ENCODE peak calls at places on chromosomes 4 and X, in six cellular contexts. N, J, K, D, X and H are unnamed samples. For H3K4me1, the result is how much of the 10 kb centered on the place peaks cover.

GRCh38 chr4:173334891-173335754 is 965 bp upstream of the HMGB2 start:
- DNase-seq in N (peak), J (peak), K (peak), D (peak), X (peak), H (peak)

GRCh38 chrX:44422631-44423030 is 79.2 kb upstream of the EFHC2 start:
- DNase-seq in N (no peak), J (no peak), K (no peak), D (no peak), X (no peak), H (no peak)

GRCh38 chr4:113921089-113921842 is 58.2 kb downstream of the ARSJ start:
- DNase-seq in N (no peak), J (no peak), K (no peak), D (no peak), X (no peak), H (no peak)

GRCh38 chr4:76463568-76463967 is 28.5 kb downstream of the SHROOM3 start:
- DNase-seq in N (no peak), J (no peak), K (no peak), D (no peak), X (no peak), H (no peak)

GRCh38 chrX:126847143-126847542 is 27.6 kb downstream of the PRR32 start:
- DNase-seq in N (no peak), J (no peak), K (no peak), D (no peak), X (no peak), H (no peak)

GRCh38 chr4:16225139-16225538 is 1.1 kb downstream of the TAPT1 start:
- DNase-seq in N (no peak), J (no peak), K (no peak), D (no peak), X (no peak), H (no peak)

GRCh38 chr4:153722036-153722435 is 37.8 kb downstream of the RNF175 start:
- DNase-seq in N (no peak), J (no peak), K (no peak), D (no peak), X (no peak), H (no peak)

GRCh38 chrX:10186355-10186754 is 29.6 kb downstream of the CLCN4 start:
- DNase-seq in N (no peak), J (no peak), K (no peak), D (no peak), X (no peak), H (no peak)

GRCh38 chr4:99185581-99185980 is 33.5 kb downstream of the ADH6 start:
- DNase-seq in N (no peak), J (no peak), K (no peak), D (no peak), X (no peak), H (no peak)

GRCh38 chr4:22179124-22179874 is 230.7 kb upstream of the KCNIP4 start:
- DNase-seq in N (no peak), J (no peak), K (no peak), D (no peak), X (no peak), H (no peak)

GRCh38 chr4:74157116-74157742 is 689 bp upstream of the MTHFD2L start:
- DNase-seq in N (no peak), J (no peak), K (no peak), D (no peak), X (no peak), H (no peak)

GRCh38 chr4:169136796-169137554 is 126.9 kb upstream of the CBR4 start:
- DNase-seq in N (peak), J (no peak), K (no peak), D (no peak), X (no peak), H (no peak)

GRCh38 chrX:7706032-7706431 is 136.9 kb upstream of the VCX start:
- DNase-seq in N (no peak), J (no peak), K (no peak), D (no peak), X (no peak), H (no peak)

GRCh38 chr4:22551550-22551949 is 35.7 kb upstream of the ADGRA3 start:
- DNase-seq in N (no peak), J (no peak), K (no peak), D (no peak), X (no peak), H (no peak)

GRCh38 chrX:10157545-10157944 is 770 bp downstream of the CLCN4 start:
- DNase-seq in N (no peak), J (no peak), K (no peak), D (no peak), X (no peak), H (no peak)

GRCh38 chrX:110706446-110706845 is 89.2 kb downstream of the CHRDL1 start:
- DNase-seq in N (no peak), J (no peak), K (no peak), D (no peak), X (no peak), H (no peak)

GRCh38 chr4:73727685-73728084 is 12.7 kb upstream of the CXCL8 start:
- DNase-seq in N (no peak), J (no peak), K (no peak), D (no peak), X (no peak), H (peak)

GRCh38 chrX:105870465-105870864 is 48.1 kb downstream of the NRK start:
- DNase-seq in N (peak), J (no peak), K (no peak), D (no peak), X (no peak), H (no peak)

GRCh38 chr4:40372651-40373050 is 37.5 kb downstream of the CHRNA9 start:
- DNase-seq in N (peak), J (no peak), K (no peak), D (no peak), X (no peak), H (no peak)

GRCh38 chr4:2273657-2274319 is 11.9 kb upstream of the MXD4 start:
- DNase-seq in N (no peak), J (no peak), K (no peak), D (no peak), X (no peak), H (no peak)

GRCh38 chrX:68835104-68835442 is 6.3 kb downstream of the EFNB1 start:
- DNase-seq in N (no peak), J (no peak), K (no peak), D (no peak), X (no peak), H (no peak)

GRCh38 chrX:109856974-109857373 is 123.9 kb upstream of the ACSL4 start:
- DNase-seq in N (peak), J (no peak), K (no peak), D (peak), X (no peak), H (no peak)

GRCh38 chr4:28177641-28178040 is 1317.0 kb downstream of the STIM2 start:
- DNase-seq in N (no peak), J (no peak), K (no peak), D (no peak), X (no peak), H (no peak)

GRCh38 chr4:30538794-30539193 is 181.4 kb upstream of the PCDH7 start:
- DNase-seq in N (no peak), J (no peak), K (no peak), D (no peak), X (no peak), H (no peak)

GRCh38 chr4:124722069-124722468 is 9.5 kb upstream of the ANKRD50 start:
- DNase-seq in N (no peak), J (no peak), K (no peak), D (no peak), X (no peak), H (no peak)

GRCh38 chr4:42350611-42351182 is 46.6 kb upstream of the SHISA3 start:
- DNase-seq in N (no peak), J (no peak), K (no peak), D (no peak), X (no peak), H (no peak)

GRCh38 chr4:111136438-111136837 is 513.6 kb upstream of the PITX2 start:
- DNase-seq in N (no peak), J (no peak), K (no peak), D (peak), X (no peak), H (no peak)

GRCh38 chr4:184440593-184441358 is 33.6 kb downstream of the IRF2 start:
- DNase-seq in N (no peak), J (no peak), K (no peak), D (no peak), X (no peak), H (no peak)

GRCh38 chr4:184444953-184445309 is 29.4 kb downstream of the IRF2 start:
- DNase-seq in N (no peak), J (peak), K (no peak), D (no peak), X (no peak), H (no peak)

GRCh38 chr4:184444215-184444952 is 30.0 kb downstream of the IRF2 start:
- DNase-seq in N (no peak), J (no peak), K (no peak), D (no peak), X (no peak), H (no peak)

GRCh38 chr4:184441461-184442392 is 32.6 kb downstream of the IRF2 start:
- DNase-seq in N (no peak), J (no peak), K (peak), D (no peak), X (peak), H (no peak)

DNA sequence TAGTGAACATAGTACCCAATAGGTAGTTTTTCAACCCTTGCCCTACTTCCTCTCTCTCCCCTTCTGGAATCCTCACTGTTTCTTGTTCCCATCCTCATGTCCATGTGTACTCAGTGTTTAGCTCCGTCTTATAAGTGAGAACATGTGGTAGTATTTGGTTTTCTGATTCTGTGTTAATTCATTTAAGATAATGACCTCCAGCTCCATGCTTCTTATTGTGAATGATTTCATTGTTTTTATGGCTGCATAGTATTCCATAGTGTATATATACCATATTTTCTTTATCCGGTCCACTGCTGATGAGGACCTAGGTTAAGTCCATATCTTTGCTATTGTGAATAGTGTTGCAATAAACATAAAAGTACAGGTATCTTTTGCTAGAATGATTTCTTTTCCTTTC is 31.0 kb downstream of the IRF2 start:
- DNase-seq in N (no peak), J (no peak), K (no peak), D (no peak), X (no peak), H (no peak)
- H3K4me1 ChIP-seq in N (under half), J (half or more), K (under half), D (under half), X (under half), H (half or more)

GRCh38 chr4:8115916-8116315 is 42.7 kb downstream of the ABLIM2 start:
- DNase-seq in N (no peak), J (no peak), K (no peak), D (no peak), X (no peak), H (no peak)
- H3K4me1 ChIP-seq in N (under half), J (under half), K (under half), D (under half), X (under half), H (under half)

DNA sequence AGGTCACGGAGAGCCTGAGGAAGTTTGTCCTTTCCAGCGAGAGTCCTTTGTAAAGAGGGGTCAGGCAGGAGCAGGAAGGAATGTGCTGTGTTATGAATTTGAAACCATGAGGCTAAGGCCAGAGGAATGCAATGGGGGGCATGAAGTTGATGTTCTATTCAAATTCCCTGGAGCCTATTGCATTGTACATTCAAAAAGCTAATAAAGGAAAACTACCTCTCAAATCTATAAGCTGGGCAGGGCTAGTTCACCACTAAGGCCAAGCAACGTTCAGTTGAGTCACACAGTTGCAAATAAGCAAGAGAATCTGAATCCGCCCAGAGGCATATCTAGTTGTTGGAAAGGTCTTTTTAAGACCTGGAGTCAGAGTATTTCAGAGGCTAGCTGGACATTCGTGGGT is 148.4 kb downstream of the DCTD start:
- DNase-seq in N (no peak), J (no peak), K (no peak), D (no peak), X (no peak), H (no peak)
- H3K4me1 ChIP-seq in N (under half), J (under half), K (under half), D (under half), X (under half), H (under half)

DNA sequence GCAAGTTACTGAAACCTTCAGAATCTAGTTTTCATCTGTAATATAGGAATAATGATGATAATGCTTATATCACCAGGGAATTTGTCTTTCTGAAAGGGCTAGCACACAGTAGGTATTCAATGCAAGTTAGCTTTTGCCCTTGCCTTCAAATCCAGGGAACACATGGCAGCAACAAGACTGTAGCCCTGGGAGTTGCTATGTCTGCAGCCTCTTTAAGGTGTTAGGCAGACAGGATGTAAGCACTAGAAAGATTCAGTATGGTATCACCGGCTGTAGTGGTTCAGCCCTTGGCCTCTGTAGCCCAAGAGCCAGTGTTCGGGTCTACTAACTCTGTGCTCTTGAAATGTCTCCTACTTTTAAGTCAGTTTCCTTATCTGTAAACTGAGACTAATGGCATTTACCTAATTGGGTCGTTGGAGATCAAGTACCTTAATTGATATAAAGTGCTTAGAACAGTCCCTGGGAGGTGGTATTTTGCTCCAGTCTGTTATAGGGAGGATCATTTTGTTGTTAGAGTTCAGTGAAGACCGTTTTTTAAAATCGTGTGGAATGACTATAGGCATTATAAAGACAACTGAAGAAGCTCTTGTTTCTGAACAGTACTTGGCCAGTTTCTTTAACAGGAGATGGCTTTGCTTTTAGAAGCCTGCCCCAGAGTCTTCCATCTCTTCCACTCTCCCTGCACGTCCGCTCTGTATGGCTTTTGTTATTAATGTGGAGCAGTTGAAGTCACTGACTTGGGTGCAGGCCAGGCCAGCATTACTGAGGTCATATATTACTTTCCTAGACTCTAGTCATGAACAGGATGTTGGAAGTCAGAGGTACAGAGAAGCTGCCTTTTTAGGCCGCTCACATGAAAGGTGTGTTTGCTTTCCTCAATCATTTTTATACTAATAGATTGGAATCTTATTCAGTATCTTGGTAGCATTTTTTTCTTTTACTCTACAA is 44.8 kb downstream of the GAB1 start:
- DNase-seq in N (peak), J (peak), K (no peak), D (no peak), X (no peak), H (no peak)
- H3K4me1 ChIP-seq in N (under half), J (half or more), K (under half), D (under half), X (under half), H (half or more)

DNA sequence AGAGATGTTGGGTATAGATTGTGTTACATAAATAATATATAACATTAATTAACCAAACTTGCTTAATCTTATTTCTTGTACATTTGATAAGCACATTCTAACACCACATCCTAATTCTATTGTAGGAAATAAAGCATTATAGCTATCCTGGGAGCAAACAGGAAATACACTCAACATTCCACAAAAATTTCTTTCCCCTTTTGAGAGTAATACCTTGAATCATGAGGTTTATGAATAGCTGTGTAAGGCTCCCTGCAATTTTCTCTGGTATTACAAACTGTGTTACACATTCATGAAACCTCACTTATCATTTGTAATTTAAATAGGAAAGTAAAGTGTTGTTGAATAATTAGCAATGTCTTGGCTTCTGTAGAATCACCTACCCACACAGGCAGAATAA is 95.1 kb downstream of the TMEM47 start:
- DNase-seq in N (no peak), J (no peak), K (no peak), D (no peak), X (no peak), H (no peak)
- H3K4me1 ChIP-seq in N (under half), J (under half), K (under half), D (under half), X (under half), H (under half)

DNA sequence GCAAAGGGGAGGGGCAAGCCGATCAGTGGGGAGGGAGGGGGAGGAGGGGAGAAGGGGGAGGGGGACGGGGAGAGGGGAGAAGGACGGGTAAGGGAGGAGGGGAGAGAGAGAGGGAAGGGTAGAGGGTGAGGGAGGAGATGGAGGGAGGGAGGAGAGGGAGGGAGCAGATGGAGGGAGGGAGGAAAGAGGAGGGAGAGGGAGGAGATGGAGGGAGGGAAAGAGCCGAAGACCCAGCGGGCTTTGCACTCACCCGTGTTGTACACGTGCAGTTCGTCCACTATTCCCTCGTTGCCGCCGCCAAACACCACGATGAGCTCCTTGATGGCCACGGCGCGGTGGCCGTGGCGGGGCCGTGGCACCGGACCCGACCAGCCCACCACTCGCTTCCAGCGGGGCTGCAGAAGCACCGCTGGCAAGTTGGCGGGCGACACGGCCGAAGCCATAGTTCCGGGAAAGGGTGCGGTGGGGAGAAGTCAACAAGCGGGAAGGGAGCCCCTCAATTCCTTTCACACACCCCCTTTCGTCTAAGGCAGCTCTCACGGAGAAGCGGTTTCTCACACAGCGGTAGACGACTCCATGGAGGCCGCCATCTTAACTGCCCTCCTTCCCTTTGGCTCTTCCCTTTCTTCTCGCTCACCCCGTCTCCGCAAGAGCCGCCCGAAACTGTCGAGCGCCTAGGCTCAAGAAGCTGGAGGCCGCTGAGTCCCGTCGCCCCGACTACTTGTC is 1.1 kb downstream of the HCFC1 start:
- DNase-seq in N (peak), J (no peak), K (peak), D (peak), X (peak), H (no peak)
- H3K4me1 ChIP-seq in N (under half), J (half or more), K (under half), D (under half), X (under half), H (under half)

GRCh38 chr4:7902101-7902553 is 37.5 kb downstream of the AFAP1 start:
- DNase-seq in N (no peak), J (no peak), K (no peak), D (peak), X (no peak), H (no peak)
- H3K4me1 ChIP-seq in N (under half), J (half or more), K (under half), D (half or more), X (under half), H (under half)

DNA sequence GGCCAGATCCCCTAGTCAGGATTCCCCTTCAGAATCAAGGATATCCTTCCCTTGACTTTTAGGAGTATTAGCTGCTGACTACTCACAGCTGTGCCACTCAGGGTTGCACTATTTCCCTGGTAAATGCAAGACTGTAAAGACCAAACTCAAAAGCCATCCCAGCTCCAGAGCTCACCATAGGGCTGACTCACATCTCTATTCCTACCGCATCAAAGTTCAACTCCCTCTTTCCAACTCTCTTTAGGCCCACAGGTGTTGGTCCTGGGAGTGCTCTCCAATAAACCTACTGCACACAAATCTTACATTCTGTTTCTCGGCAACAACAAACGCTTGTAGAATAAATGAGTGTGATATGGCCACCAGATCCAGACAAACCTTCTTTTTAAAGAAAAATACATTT is 109.6 kb downstream of the PPP3CA start:
- DNase-seq in N (peak), J (no peak), K (no peak), D (no peak), X (no peak), H (no peak)
- H3K4me1 ChIP-seq in N (under half), J (under half), K (under half), D (under half), X (under half), H (under half)